ENCODE peak calls at places on chromosome 17, in four cellular contexts. Y is WTC11, P is K562, X is HepG2. L is an unnamed sample.
A peak's percentile ranks its signal among the peaks of the same experiment; 100 is the strongest.

GRCh38 chr17:76480676-76481075 is 13.3 kb downstream of the AANAT start:
- DNase-seq in Y (no peak), X (no peak), P (no peak), L (no peak)

GRCh38 chr17:32590974-32591373 is 104.2 kb downstream of the CDK5R1 start:
- DNase-seq in Y (no peak), P (no peak), X (no peak), L (no peak)

GRCh38 chr17:50269477-50270429 is 4.5 kb upstream of the TMEM92 start:
- DNase-seq in P (peak; percentile 70), X (peak; percentile 61), Y (peak; percentile 81), L (peak; percentile 81)

GRCh38 chr17:512926-513325 is 160.3 kb upstream of the RPH3AL start:
- DNase-seq in Y (no peak), X (no peak), P (no peak), L (no peak)

GRCh38 chr17:31294839-31295488 is 2.1 kb downstream of the OMG start:
- DNase-seq in Y (no peak), P (no peak), X (no peak), L (no peak)

GRCh38 chr17:57668332-57668731 is 76.8 kb downstream of the CCDC182 start:
- DNase-seq in P (no peak), Y (no peak), X (no peak), L (no peak)

GRCh38 chr17:55741353-55741700 is 9.5 kb upstream of the PCTP start:
- DNase-seq in Y (no peak), X (no peak), P (no peak), L (no peak)

GRCh38 chr17:34741967-34742366 is 162.6 kb downstream of the TMEM132E start:
- DNase-seq in P (no peak), X (no peak), Y (no peak), L (no peak)

GRCh38 chr17:49842846-49843245 is 5.0 kb downstream of the TAC4 start:
- DNase-seq in X (no peak), Y (no peak), P (no peak), L (no peak)

GRCh38 chr17:7862692-7863437 is 5.1 kb downstream of the CYB5D1 start:
- DNase-seq in Y (peak; percentile 77), X (peak; percentile 91), P (peak; percentile 48), L (peak; percentile 44)

GRCh38 chr17:16281351-16281750 is 64.3 kb downstream of the PIGL start:
- DNase-seq in P (no peak), X (no peak), Y (no peak), L (no peak)

GRCh38 chr17:45964634-45965033 is 34.4 kb upstream of the STH start:
- DNase-seq in Y (no peak), X (no peak), P (no peak), L (no peak)

GRCh38 chr17:50166518-50167181 is 845 bp downstream of the SGCA start:
- DNase-seq in P (no peak), X (no peak), Y (no peak), L (no peak)

GRCh38 chr17:2081564-2081963 is 26.7 kb downstream of the HIC1 start:
- DNase-seq in X (no peak), P (no peak), Y (no peak), L (no peak)

GRCh38 chr17:45231481-45232116 is 9.9 kb downstream of the FMNL1 start:
- DNase-seq in Y (peak; percentile 78), P (peak; percentile 79), X (peak; percentile 71), L (peak; percentile 51)

GRCh38 chr17:27764589-27764988 is 35.7 kb downstream of the NOS2 start:
- DNase-seq in X (no peak), Y (no peak), P (no peak), L (no peak)

GRCh38 chr17:48439875-48440505 is 10.0 kb upstream of the SKAP1 start:
- DNase-seq in P (peak; percentile 29), Y (no peak), X (no peak), L (no peak)

GRCh38 chr17:56832446-56832845 is 1.3 kb downstream of the C17orf67 start:
- DNase-seq in Y (no peak), P (no peak), X (peak; percentile 33), L (no peak)

GRCh38 chr17:41547921-41548843 is 20.1 kb upstream of the KRT19 start:
- DNase-seq in P (peak; percentile 54), Y (peak; percentile 23), X (no peak), L (no peak)

GRCh38 chr17:68456529-68457167 is 648 bp downstream of the WIPI1 start:
- DNase-seq in X (peak; percentile 92), Y (peak; percentile 72), P (no peak), L (peak; percentile 47)

GRCh38 chr17:58666858-58667267 is 25.0 kb downstream of the TEX14 start:
- DNase-seq in Y (no peak), P (peak; percentile 80), X (no peak), L (no peak)

GRCh38 chr17:45338023-45338781 is 21.4 kb upstream of the MAP3K14 start:
- DNase-seq in Y (no peak), X (no peak), P (no peak), L (peak; percentile 1)

GRCh38 chr17:63399316-63399715 is 46.8 kb downstream of the CYB561 start:
- DNase-seq in X (no peak), Y (no peak), P (no peak), L (no peak)

GRCh38 chr17:42118545-42118944 is 2.6 kb downstream of the KAT2A start:
- DNase-seq in X (peak; percentile 52), Y (peak; percentile 62), P (peak; percentile 51), L (peak; percentile 45)

GRCh38 chr17:39863244-39863917 is 731 bp downstream of the IKZF3 start:
- DNase-seq in X (no peak), P (no peak), Y (no peak), L (no peak)

GRCh38 chr17:50046667-50047066 is 9.2 kb upstream of the ITGA3 start:
- DNase-seq in X (no peak), Y (no peak), P (no peak), L (no peak)

GRCh38 chr17:63837480-63837879 is 5.0 kb downstream of the SMARCD2 start:
- DNase-seq in P (no peak), X (no peak), Y (no peak), L (no peak)

GRCh38 chr17:82237746-82238561 is 9.1 kb downstream of the SLC16A3 start:
- DNase-seq in P (no peak), X (no peak), Y (no peak), L (no peak)
- TF ChIP-seq ELF4 in P (no peak), X (no peak), Y (no peak), L (no peak)

GRCh38 chr17:65456368-65457151 is 104.9 kb downstream of the AXIN2 start:
- DNase-seq in P (no peak), X (no peak), Y (no peak), L (no peak)
- TF ChIP-seq ELF4 in P (no peak), X (no peak), Y (no peak), L (no peak)

DNA sequence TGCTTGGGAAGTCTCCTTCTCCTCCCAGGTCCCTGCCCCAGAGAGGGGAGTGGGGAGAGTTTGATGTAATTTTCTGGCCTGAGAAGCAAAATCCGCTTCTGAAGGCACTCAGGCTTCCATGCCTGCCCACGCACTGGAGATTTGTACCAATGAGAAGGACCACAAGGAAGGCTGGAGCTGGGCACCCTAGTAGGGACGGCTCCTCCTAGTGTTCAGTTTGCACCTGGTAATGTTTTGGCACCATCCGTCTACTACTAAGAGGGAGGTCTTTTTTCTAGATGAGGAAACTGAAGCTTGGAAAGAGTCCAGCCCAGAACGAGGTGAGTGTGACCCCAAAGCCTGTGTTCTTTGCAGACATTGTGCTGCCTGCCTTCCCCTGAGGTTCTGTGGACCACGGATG is 83.6 kb upstream of the NLRP1 start:
- DNase-seq in Y (peak; percentile 19), P (no peak), X (peak; percentile 16), L (peak; percentile 34)
- TF ChIP-seq ELF4 in Y (no peak), P (no peak), X (no peak), L (no peak)

DNA sequence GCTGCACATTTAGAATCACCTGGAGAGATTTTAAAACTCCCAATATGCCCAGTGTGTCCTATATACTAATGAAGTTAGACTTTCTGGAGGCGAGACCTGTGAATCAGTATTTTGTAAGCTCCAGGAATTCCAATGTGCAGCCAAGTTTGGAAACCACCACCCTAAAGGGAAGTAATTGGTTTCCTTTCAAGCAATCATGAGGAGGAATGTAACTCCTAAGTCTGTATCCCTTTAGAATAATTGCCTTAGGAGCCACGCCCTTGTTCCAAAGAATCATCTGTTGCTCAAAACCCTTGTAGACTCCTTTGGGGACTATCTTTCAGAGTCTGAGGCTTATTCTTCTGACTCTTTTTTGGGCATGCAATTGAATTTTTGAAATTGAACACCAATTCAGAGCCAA is 84.4 kb downstream of the DNAH9 start:
- DNase-seq in Y (no peak), P (no peak), X (no peak), L (no peak)
- TF ChIP-seq ELF4 in Y (no peak), P (no peak), X (no peak), L (no peak)

GRCh38 chr17:61837175-61838051 is 25.9 kb downstream of the BRIP1 start:
- DNase-seq in Y (peak; percentile 51), X (peak; percentile 54), P (peak; percentile 45), L (peak; percentile 48)
- TF ChIP-seq ELF4 in Y (no peak), X (no peak), P (no peak), L (no peak)

GRCh38 chr17:77666881-77667395 is 291.6 kb upstream of the TNRC6C start:
- DNase-seq in P (no peak), X (no peak), Y (no peak), L (no peak)
- TF ChIP-seq ELF4 in P (no peak), X (no peak), Y (no peak), L (no peak)